ENCODE peak calls at places on chromosomes 13 and 19, in nine cellular contexts. P is midbrain; Z is GM10248; C is globus pallidus; H is T47D; Y is activated CD4-positive, alpha-beta T cell treated with anti-CD3 and anti-CD28 coated beads, Interleukin-2, amount 50 U/mL, for 48 hours; R is fibroblast of lung; S is activated naive CD4-positive, alpha-beta T cell treated with anti-CD3 and anti-CD28 coated beads for 36 hours; G is HCT116. L is an unnamed sample.

GRCh38 chr19:58367698-58368454 is 5.3 kb upstream of the ZNF497 start:
- DNase-seq in G (no peak), H (no peak), C (no peak), S (no peak), Y (no peak), Z (no peak), P (no peak), R (no peak), L (no peak)

GRCh38 chr13:23899555-23899954 is 2.3 kb upstream of the C1QTNF9B start:
- DNase-seq in S (peak; percentile 53), C (no peak), G (no peak), R (peak; percentile 79), P (peak; percentile 22), H (peak; percentile 33), Y (peak; percentile 53), Z (no peak), L (peak; percentile 37)

GRCh38 chr19:46478356-46478986 is 7.1 kb upstream of the PNMA8A start:
- DNase-seq in Y (no peak), P (no peak), S (no peak), C (no peak), H (no peak), Z (no peak), R (peak; percentile 63), G (no peak), L (no peak)

GRCh38 chr19:40441719-40442253 is 2.3 kb downstream of the SERTAD3 start:
- DNase-seq in H (no peak), S (no peak), C (no peak), R (no peak), Z (no peak), G (no peak), Y (no peak), P (no peak), L (no peak)

GRCh38 chr13:70080030-70080429 is 27.6 kb upstream of the ATXN8OS start:
- DNase-seq in R (no peak), C (peak; percentile 11), Z (no peak), S (no peak), Y (no peak), G (no peak), H (peak; percentile 87), P (no peak), L (peak; percentile 11)

GRCh38 chr19:15615526-15615925 is 508 bp downstream of the CYP4F8 start:
- DNase-seq in H (no peak), S (no peak), C (no peak), Y (no peak), Z (no peak), G (no peak), R (no peak), P (no peak), L (no peak)

GRCh38 chr13:95485045-95485517 is 67.4 kb upstream of the CLDN10 start:
- DNase-seq in Y (no peak), C (no peak), H (no peak), S (no peak), R (peak; percentile 30), Z (no peak), G (no peak), P (no peak), L (peak; percentile 19)

GRCh38 chr13:101757446-101758039 is 305.1 kb downstream of the ITGBL1 start:
- DNase-seq in G (no peak), C (peak; percentile 46), R (peak; percentile 72), H (peak; percentile 39), S (no peak), P (peak; percentile 30), Y (no peak), Z (peak; percentile 18), L (peak; percentile 43)

GRCh38 chr13:76845367-76845766 is 40.8 kb downstream of the KCTD12 start:
- DNase-seq in R (no peak), P (no peak), S (no peak), G (no peak), Y (no peak), Z (no peak), C (no peak), H (no peak), L (no peak)

GRCh38 chr13:80716610-80717081 is 375.7 kb upstream of the SPRY2 start:
- DNase-seq in P (peak; percentile 2), G (no peak), C (peak; percentile 30), Z (no peak), S (no peak), R (peak; percentile 95), H (peak; percentile 7), Y (no peak), L (no peak)

GRCh38 chr19:40990972-40991381 is at the start of gene CYP2B6:
- DNase-seq in H (no peak), Y (no peak), S (no peak), P (no peak), C (no peak), Z (no peak), G (no peak), R (no peak), L (no peak)

GRCh38 chr13:51230473-51231105 is 8.4 kb downstream of the FAM124A start:
- DNase-seq in R (peak; percentile 71), S (no peak), G (no peak), P (peak; percentile 74), H (no peak), C (peak; percentile 81), Z (no peak), Y (no peak), L (peak; percentile 43)

GRCh38 chr19:57334191-57334590 is 13.9 kb downstream of the ZNF543 start:
- DNase-seq in C (no peak), H (peak; percentile 85), G (no peak), R (peak; percentile 26), Z (no peak), P (no peak), S (no peak), Y (no peak), L (no peak)

GRCh38 chr13:46753917-46754316 is 43.0 kb downstream of the ESD start:
- DNase-seq in P (no peak), C (no peak), H (no peak), G (no peak), Y (no peak), R (no peak), Z (no peak), S (no peak), L (no peak)

GRCh38 chr19:13681509-13681908 is 82.8 kb upstream of the MRI1 start:
- DNase-seq in R (peak; percentile 54), P (no peak), Z (no peak), H (no peak), C (no peak), Y (no peak), G (no peak), S (no peak), L (no peak)

GRCh38 chr19:56978023-56978565 is 137.6 kb upstream of the PEG3 start:
- DNase-seq in Y (no peak), S (no peak), C (no peak), H (no peak), G (no peak), P (no peak), Z (no peak), R (no peak), L (no peak)

GRCh38 chr13:70386919-70387318 is 278.7 kb upstream of the KLHL1 start:
- DNase-seq in H (no peak), R (no peak), Z (no peak), C (no peak), Y (no peak), P (no peak), G (no peak), S (no peak), L (no peak)

GRCh38 chr13:99314640-99315176 is 7.5 kb upstream of the GPR183 start:
- DNase-seq in Z (no peak), S (peak; percentile 92), Y (peak; percentile 76), H (no peak), G (peak; percentile 96), P (no peak), R (no peak), C (no peak), L (no peak)

GRCh38 chr19:33878912-33879810 is 82.5 kb downstream of the KCTD15 start:
- DNase-seq in S (no peak), Z (no peak), Y (no peak), P (no peak), H (no peak), R (no peak), C (no peak), G (no peak), L (no peak)